ENCODE peak calls at places on chromosomes 3 and 15, in four cellular contexts. M is IMR-90, C is H9, N is H1. S is an unnamed sample.

GRCh38 chr3:81958967-81959625 is 197.7 kb upstream of the GBE1 start:
- DNase-seq in M (no peak), C (no peak), N (no peak), S (no peak)

GRCh38 chr3:100268156-100268555 is 7.4 kb downstream of the TBC1D23 start:
- DNase-seq in M (peak), C (no peak), N (no peak), S (no peak)

GRCh38 chr3:71488391-71488809 is 95.1 kb downstream of the FOXP1 start:
- DNase-seq in M (no peak), C (no peak), N (no peak), S (no peak)

GRCh38 chr3:150738688-150739087 is 24.3 kb downstream of the SIAH2 start:
- DNase-seq in M (no peak), C (no peak), N (no peak), S (no peak)

GRCh38 chr3:132038198-132038825 is 3.5 kb upstream of the CPNE4 start:
- DNase-seq in M (peak), C (no peak), N (no peak), S (peak)

GRCh38 chr15:70046716-70047369 is 50.9 kb downstream of the TLE3 start:
- DNase-seq in M (no peak), C (no peak), N (no peak), S (no peak)

GRCh38 chr3:138068579-138069174 is 46.7 kb downstream of the DZIP1L start:
- DNase-seq in M (peak), C (peak), N (peak), S (peak)

GRCh38 chr3:55059027-55059629 is 131.3 kb upstream of the LRTM1 start:
- DNase-seq in M (peak), C (no peak), N (no peak), S (no peak)

GRCh38 chr3:64084640-64085039 is 61.3 kb upstream of the PSMD6 start:
- DNase-seq in M (peak), C (no peak), N (no peak), S (peak)

GRCh38 chr3:31407665-31408064 is 125.1 kb upstream of the STT3B start:
- DNase-seq in M (peak), C (no peak), N (no peak), S (no peak)

GRCh38 chr3:113166719-113167492 is 44.5 kb upstream of the BOC start:
- DNase-seq in M (peak), C (peak), N (no peak), S (peak)

GRCh38 chr3:17800232-17800631 is 57.8 kb upstream of the TBC1D5 start:
- DNase-seq in M (no peak), C (no peak), N (no peak), S (no peak)

GRCh38 chr15:74400313-74400850 is 32.9 kb upstream of the CYP11A1 start:
- DNase-seq in M (no peak), C (no peak), N (no peak), S (no peak)

GRCh38 chr15:68083463-68083862 is 29.3 kb downstream of the PIAS1 start:
- DNase-seq in M (no peak), C (no peak), N (no peak), S (no peak)

GRCh38 chr15:95996494-95996893 is 334.0 kb upstream of the NR2F2 start:
- DNase-seq in M (no peak), C (no peak), N (no peak), S (no peak)

GRCh38 chr3:14134291-14134690 is 9.4 kb downstream of the TMEM43 start:
- DNase-seq in M (no peak), C (no peak), N (no peak), S (no peak)

GRCh38 chr15:90031231-90031791 is 30.2 kb downstream of the ZNF710 start:
- DNase-seq in M (peak), C (no peak), N (no peak), S (peak)

GRCh38 chr15:65054333-65055200 is 9.4 kb downstream of the SLC51B start:
- DNase-seq in M (peak), C (peak), N (no peak), S (peak)

GRCh38 chr3:36166477-36166876 is 213.8 kb upstream of the STAC start:
- DNase-seq in M (no peak), C (no peak), N (peak), S (peak)

GRCh38 chr3:100103558-100104441 is 10.5 kb downstream of the FILIP1L start:
- DNase-seq in M (peak), C (no peak), N (no peak), S (no peak)

GRCh38 chr3:186705882-186706780 is 11.0 kb upstream of the KNG1 start:
- DNase-seq in M (no peak), C (no peak), N (no peak), S (no peak)

GRCh38 chr15:71784719-71785118 is 25.6 kb upstream of the NR2E3 start:
- DNase-seq in M (no peak), C (no peak), N (no peak), S (peak)

GRCh38 chr15:43776101-43776717 is 557 bp downstream of the ELL3 start:
- DNase-seq in M (no peak), C (peak), N (no peak), S (peak)

GRCh38 chr15:43105778-43106485 is at the start of gene UBR1:
- DNase-seq in M (peak), C (peak), N (peak), S (peak)

GRCh38 chr15:60539881-60540613 is 61.1 kb upstream of the ICE2 start:
- DNase-seq in M (no peak), C (no peak), N (no peak), S (no peak)

GRCh38 chr15:68658151-68658550 is 79.4 kb downstream of the CORO2B start:
- DNase-seq in M (no peak), C (no peak), N (no peak), S (no peak)

DNA sequence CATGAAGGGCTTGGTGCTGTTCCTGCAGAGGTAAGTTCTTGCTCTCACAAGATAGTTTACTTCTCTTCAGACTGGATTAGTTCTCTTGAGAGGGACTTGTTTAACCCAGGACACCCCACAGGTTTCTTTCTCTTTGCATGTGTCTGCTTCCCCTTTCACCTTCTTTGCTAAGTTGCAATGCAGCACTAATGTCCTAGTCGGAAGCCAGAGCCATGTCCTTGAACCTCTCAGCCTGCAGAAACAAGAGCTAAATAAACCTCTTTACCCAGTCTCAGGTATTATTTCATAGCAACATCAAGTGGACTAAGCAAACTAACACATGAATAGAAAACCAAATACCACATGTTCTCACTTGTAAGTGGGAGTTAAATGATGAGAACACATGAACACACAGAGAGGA is 915.2 kb downstream of the NSUN3 start:
- DNase-seq in M (no peak), C (no peak), N (no peak), S (no peak)
- H3K56ac ChIP-seq in M (no peak), C (no peak), N (no peak), S (no peak)

DNA sequence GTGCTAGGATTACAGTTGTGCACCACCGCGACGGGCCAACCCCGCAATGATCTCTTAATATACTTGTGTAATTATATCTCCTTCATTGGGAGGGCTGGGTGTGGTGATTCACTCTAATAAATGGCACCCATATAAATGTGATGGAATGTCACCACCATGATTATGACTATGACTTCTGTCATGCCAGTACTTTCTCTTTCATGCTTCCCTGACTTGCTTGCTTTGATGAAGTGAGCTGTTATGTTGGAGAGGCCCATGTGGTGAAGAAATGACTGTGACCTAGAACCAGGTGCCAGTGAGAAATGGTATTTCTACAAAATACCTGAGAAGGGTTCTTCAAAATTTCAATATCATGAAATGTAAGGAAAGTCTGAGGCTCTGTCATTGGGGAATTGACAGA is 24.4 kb upstream of the TP63 start:
- DNase-seq in M (no peak), C (no peak), N (no peak), S (no peak)
- H3K56ac ChIP-seq in M (no peak), C (no peak), N (no peak), S (no peak)

DNA sequence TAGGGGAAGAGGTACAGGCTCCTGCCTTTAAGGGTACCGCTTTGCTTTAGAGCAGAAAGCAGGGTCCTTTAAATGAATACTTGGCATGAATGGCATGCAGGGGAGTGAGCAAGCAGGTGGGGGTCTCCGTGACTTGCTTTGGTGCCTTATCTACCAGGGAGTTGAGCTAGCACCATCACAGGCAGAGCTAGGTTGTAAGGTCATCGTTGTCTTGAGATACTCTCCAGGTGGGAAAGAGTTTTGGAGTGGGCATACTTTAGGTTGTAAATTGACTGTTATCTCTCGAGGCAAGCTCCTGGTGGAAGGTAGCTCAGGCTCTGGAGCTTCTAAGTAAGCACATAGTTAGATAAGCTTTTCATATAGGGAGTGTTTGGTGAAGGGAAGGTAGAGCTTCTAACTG is 5.6 kb downstream of the GASK1A start:
- DNase-seq in M (no peak), C (no peak), N (no peak), S (peak)
- H3K56ac ChIP-seq in M (no peak), C (no peak), N (no peak), S (no peak)

GRCh38 chr3:4525555-4526238 is 32.5 kb downstream of the ITPR1 start:
- DNase-seq in M (no peak), C (no peak), N (no peak), S (no peak)
- H3K56ac ChIP-seq in M (no peak), C (no peak), N (no peak), S (no peak)

GRCh38 chr3:69096299-69096698 is 11.6 kb downstream of the ARL6IP5 start:
- DNase-seq in M (no peak), C (no peak), N (no peak), S (no peak)
- H3K56ac ChIP-seq in M (no peak), C (no peak), N (no peak), S (no peak)

GRCh38 chr3:194160158-194160557 is 24.2 kb downstream of the HES1 start:
- DNase-seq in M (no peak), C (no peak), N (no peak), S (no peak)

GRCh38 chr3:194156095-194156494 is 20.1 kb downstream of the HES1 start:
- DNase-seq in M (no peak), C (no peak), N (no peak), S (no peak)

GRCh38 chr3:194158942-194159439 is 23.0 kb downstream of the HES1 start:
- DNase-seq in M (no peak), C (no peak), N (no peak), S (no peak)

GRCh38 chr3:194150252-194150934 is 14.4 kb downstream of the HES1 start:
- DNase-seq in M (no peak), C (no peak), N (no peak), S (no peak)

DNA sequence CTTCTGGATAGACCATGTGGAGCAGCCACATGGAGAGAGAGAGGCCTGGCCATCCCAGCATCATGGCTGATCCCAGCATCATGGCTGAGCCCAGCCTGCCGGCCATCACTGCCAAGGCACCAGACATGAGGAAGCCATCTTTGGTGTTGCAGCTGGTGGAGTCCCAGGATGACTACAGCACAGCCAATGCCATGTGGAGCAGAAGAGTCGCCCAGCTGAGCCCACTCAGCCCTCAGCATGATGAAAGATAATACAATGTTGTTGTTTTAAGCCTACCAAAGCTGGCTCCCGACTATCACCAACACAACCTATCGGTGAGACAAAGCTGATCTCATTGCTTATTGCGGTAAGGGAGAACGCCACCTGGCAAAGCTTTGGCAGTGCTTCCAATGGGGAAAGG is 18.4 kb downstream of the HES1 start:
- DNase-seq in M (no peak), C (no peak), N (no peak), S (no peak)
- H3K56ac ChIP-seq in M (no peak), C (no peak), N (no peak), S (no peak)

GRCh38 chr3:184541886-184542562 is 19.6 kb upstream of the EPHB3 start:
- DNase-seq in M (no peak), C (peak), N (no peak), S (no peak)

GRCh38 chr3:184542577-184542976 is 19.0 kb upstream of the EPHB3 start:
- DNase-seq in M (no peak), C (peak), N (no peak), S (no peak)

GRCh38 chr3:184544513-184544861 is 17.1 kb upstream of the EPHB3 start:
- DNase-seq in M (no peak), C (no peak), N (no peak), S (no peak)

GRCh38 chr3:184543848-184544512 is 17.6 kb upstream of the EPHB3 start:
- DNase-seq in M (peak), C (peak), N (no peak), S (peak)

DNA sequence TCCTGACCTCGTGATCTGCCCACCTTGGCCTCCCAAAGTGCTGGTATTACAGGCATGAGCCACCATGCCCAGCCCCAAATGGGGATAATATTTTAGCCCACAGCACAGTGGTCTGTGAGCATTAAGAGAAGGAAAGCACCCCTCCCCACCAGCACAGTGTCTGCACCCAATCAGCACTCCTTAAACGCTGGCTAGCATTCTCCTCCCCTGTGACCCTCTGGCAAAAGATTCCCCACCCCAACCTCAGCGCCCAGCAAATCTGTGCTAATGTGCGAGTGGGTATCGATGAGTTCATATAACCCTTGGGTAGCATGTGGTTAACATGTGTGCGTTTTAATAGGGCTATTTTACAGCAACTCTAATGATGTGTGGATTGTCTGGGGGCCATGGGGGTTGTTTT is 18.3 kb upstream of the EPHB3 start:
- DNase-seq in M (no peak), C (peak), N (no peak), S (no peak)
- H3K56ac ChIP-seq in M (no peak), C (no peak), N (no peak), S (no peak)

GRCh38 chr3:107416886-107417285 is 39.6 kb downstream of the CCDC54 start:
- DNase-seq in M (peak), C (no peak), N (no peak), S (no peak)
- H3K56ac ChIP-seq in M (no peak), C (no peak), N (no peak), S (no peak)

S was measured in mesendoderm.